ENCODE peak calls at places on chromosome 6, in five cellular contexts. W is GM13977, R is NCI-H748 treated with DMSO at 0.1 percent for 48 hours, U is astrocyte of the spinal cord, L is OCI-LY7. Q is an unnamed sample.

GRCh38 chr6:111750753-111751684 is 122.2 kb downstream of the FYN start:
- DNase-seq in R (no peak), W (peak; percentile 31), U (peak; percentile 82), L (peak; percentile 83), Q (peak; percentile 34)

GRCh38 chr6:82045965-82046756 is 201.4 kb downstream of the IBTK start:
- DNase-seq in U (peak; percentile 92), W (no peak), R (no peak), L (no peak), Q (no peak)

GRCh38 chr6:14228571-14228970 is 111.0 kb downstream of the CD83 start:
- DNase-seq in U (peak; percentile 13), W (no peak), L (peak; percentile 79), R (no peak), Q (no peak)

GRCh38 chr6:31383149-31383548 is 20.2 kb upstream of the MICA start:
- DNase-seq in U (no peak), R (no peak), L (no peak), W (no peak), Q (no peak)

GRCh38 chr6:144156991-144157390 is 6.7 kb downstream of the STX11 start:
- DNase-seq in W (no peak), L (no peak), R (no peak), U (no peak), Q (no peak)

GRCh38 chr6:19838442-19839236 is 1.5 kb downstream of the ID4 start:
- DNase-seq in U (peak; percentile 29), R (peak; percentile 96), W (peak; percentile 24), L (peak; percentile 92), Q (peak; percentile 6)

GRCh38 chr6:132813173-132813856 is 1.1 kb upstream of the RPS12 start:
- DNase-seq in L (peak; percentile 65), R (peak; percentile 50), U (peak; percentile 68), W (peak; percentile 50), Q (peak; percentile 65)

GRCh38 chr6:8543714-8544113 is 108.4 kb upstream of the SLC35B3 start:
- DNase-seq in U (no peak), W (no peak), L (no peak), R (no peak), Q (no peak)

GRCh38 chr6:141677598-141678211 is 455.0 kb upstream of the GJE1 start:
- DNase-seq in W (no peak), R (peak; percentile 9), L (peak; percentile 35), U (peak; percentile 57), Q (no peak)

GRCh38 chr6:119078449-119079287 is at the start of gene FAM184A:
- DNase-seq in U (peak; percentile 54), W (peak; percentile 67), R (peak; percentile 23), L (no peak), Q (peak; percentile 50)

GRCh38 chr6:72554761-72555221 is 67.1 kb upstream of the KCNQ5 start:
- DNase-seq in L (no peak), W (no peak), R (no peak), U (peak; percentile 15), Q (no peak)

GRCh38 chr6:168026925-168027324 is 29.5 kb downstream of the KIF25 start:
- DNase-seq in W (no peak), R (no peak), U (no peak), L (no peak), Q (no peak)